ENCODE peak calls at places on chromosomes 3 and 15, in six cellular contexts. One of them, this sample, is unnamed.

GRCh38 chr3:106228271-106228670 is 359.5 kb upstream of the CBLB start:
- DNase-seq in gastrocnemius medialis: no peak
- DNase-seq in NB4: no peak
- DNase-seq in DND-41: peak
- DNase-seq in AG09309: no peak
- DNase-seq in GM23338: no peak
- DNase-seq in this sample: no peak

GRCh38 chr3:64399205-64399800 is 174.0 kb upstream of the PRICKLE2 start:
- DNase-seq in gastrocnemius medialis: no peak
- DNase-seq in GM23338: peak
- DNase-seq in AG09309: no peak
- DNase-seq in DND-41: no peak
- DNase-seq in NB4: peak
- DNase-seq in this sample: peak

GRCh38 chr3:16084887-16085286 is 89.6 kb upstream of the GALNT15 start:
- DNase-seq in gastrocnemius medialis: no peak
- DNase-seq in GM23338: no peak
- DNase-seq in DND-41: no peak
- DNase-seq in AG09309: no peak
- DNase-seq in NB4: no peak
- DNase-seq in this sample: no peak

GRCh38 chr3:127067116-127067910 is 84.4 kb downstream of the PLXNA1 start:
- DNase-seq in DND-41: no peak
- DNase-seq in GM23338: no peak
- DNase-seq in AG09309: no peak
- DNase-seq in gastrocnemius medialis: no peak
- DNase-seq in NB4: no peak
- DNase-seq in this sample: no peak

GRCh38 chr15:50119063-50119700 is at the start of gene ATP8B4:
- DNase-seq in DND-41: no peak
- DNase-seq in NB4: peak
- DNase-seq in GM23338: peak
- DNase-seq in gastrocnemius medialis: no peak
- DNase-seq in AG09309: no peak
- DNase-seq in this sample: peak

GRCh38 chr3:149435936-149436885 is 38.3 kb upstream of the TM4SF4 start:
- DNase-seq in gastrocnemius medialis: no peak
- DNase-seq in NB4: no peak
- DNase-seq in GM23338: peak
- DNase-seq in DND-41: no peak
- DNase-seq in AG09309: no peak
- DNase-seq in this sample: no peak

GRCh38 chr15:70094690-70095311 is 2.9 kb downstream of the TLE3 start:
- DNase-seq in DND-41: peak
- DNase-seq in gastrocnemius medialis: no peak
- DNase-seq in GM23338: no peak
- DNase-seq in AG09309: no peak
- DNase-seq in NB4: peak
- DNase-seq in this sample: no peak

GRCh38 chr3:108041253-108041652 is 49.6 kb downstream of the CD47 start:
- DNase-seq in DND-41: no peak
- DNase-seq in gastrocnemius medialis: no peak
- DNase-seq in NB4: no peak
- DNase-seq in GM23338: no peak
- DNase-seq in AG09309: no peak
- DNase-seq in this sample: no peak

GRCh38 chr3:112061152-112061551 is 25.0 kb upstream of the C3orf52 start:
- DNase-seq in AG09309: peak
- DNase-seq in gastrocnemius medialis: no peak
- DNase-seq in DND-41: no peak
- DNase-seq in NB4: no peak
- DNase-seq in GM23338: no peak
- DNase-seq in this sample: no peak

GRCh38 chr15:85704021-85704420 is 90.7 kb downstream of the KLHL25 start:
- DNase-seq in GM23338: no peak
- DNase-seq in AG09309: no peak
- DNase-seq in NB4: no peak
- DNase-seq in DND-41: no peak
- DNase-seq in gastrocnemius medialis: no peak
- DNase-seq in this sample: no peak
- H3K4me3 ChIP-seq in GM23338: no peak
- H3K4me3 ChIP-seq in AG09309: no peak
- H3K4me3 ChIP-seq in NB4: no peak
- H3K4me3 ChIP-seq in DND-41: no peak
- H3K4me3 ChIP-seq in gastrocnemius medialis: no peak
- H3K4me3 ChIP-seq in this sample: no peak

GRCh38 chr3:53846851-53847155 is 435 bp downstream of the IL17RB start:
- DNase-seq in NB4: no peak
- DNase-seq in DND-41: no peak
- DNase-seq in GM23338: no peak
- DNase-seq in AG09309: no peak
- DNase-seq in gastrocnemius medialis: no peak
- DNase-seq in this sample: no peak

GRCh38 chr3:53845103-53845880 is 927 bp downstream of the CHDH start:
- DNase-seq in GM23338: peak
- DNase-seq in gastrocnemius medialis: peak
- DNase-seq in DND-41: no peak
- DNase-seq in AG09309: no peak
- DNase-seq in NB4: no peak
- DNase-seq in this sample: no peak

GRCh38 chr3:53845881-53846133 is 412 bp downstream of the CHDH start:
- DNase-seq in DND-41: no peak
- DNase-seq in AG09309: no peak
- DNase-seq in gastrocnemius medialis: no peak
- DNase-seq in GM23338: no peak
- DNase-seq in NB4: no peak
- DNase-seq in this sample: no peak

GRCh38 chr3:53844262-53845102 is 1.7 kb downstream of the CHDH start:
- DNase-seq in gastrocnemius medialis: no peak
- DNase-seq in NB4: no peak
- DNase-seq in AG09309: no peak
- DNase-seq in DND-41: no peak
- DNase-seq in GM23338: no peak
- DNase-seq in this sample: no peak

DNA sequence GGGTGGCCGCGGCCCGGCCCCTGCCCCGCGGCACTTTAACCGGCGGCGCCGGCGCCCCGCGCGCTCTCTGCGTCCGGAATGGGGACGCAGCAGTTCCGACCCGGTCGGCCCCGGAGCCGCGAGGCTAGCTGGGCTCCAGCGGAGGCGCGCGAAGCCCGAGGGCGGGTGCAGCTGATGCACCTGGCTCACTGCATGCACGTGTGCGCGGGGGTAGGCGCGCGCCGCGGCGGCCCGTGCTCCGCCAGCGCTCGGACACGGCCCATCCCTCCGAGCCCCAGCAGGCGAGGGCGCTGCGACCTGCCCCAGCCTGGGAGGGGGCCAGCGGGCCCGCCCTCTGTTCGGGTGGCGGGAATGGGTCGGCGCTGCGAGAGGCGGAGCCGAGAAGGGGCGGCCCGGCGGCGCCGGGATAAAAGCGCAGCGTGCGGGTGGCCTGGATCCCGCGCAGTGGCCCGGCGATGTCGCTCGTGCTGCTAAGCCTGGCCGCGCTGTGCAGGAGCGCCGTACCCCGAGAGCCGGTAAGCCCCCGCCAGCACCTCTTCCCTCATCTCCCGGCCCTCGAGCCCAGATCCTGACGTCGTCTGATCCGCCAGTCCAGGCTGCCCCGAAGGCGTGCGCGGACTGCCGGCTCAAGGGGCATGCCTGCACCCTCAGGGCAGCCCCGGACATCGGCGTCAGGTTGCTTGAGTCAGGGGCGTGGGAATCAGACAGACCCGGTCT is at the start of the genes CHDH and IL17RB:
- DNase-seq in GM23338: peak
- DNase-seq in DND-41: no peak
- DNase-seq in gastrocnemius medialis: peak
- DNase-seq in AG09309: no peak
- DNase-seq in NB4: no peak
- DNase-seq in this sample: no peak
- H3K4me3 ChIP-seq in GM23338: peak
- H3K4me3 ChIP-seq in DND-41: no peak
- H3K4me3 ChIP-seq in gastrocnemius medialis: peak
- H3K4me3 ChIP-seq in AG09309: peak
- H3K4me3 ChIP-seq in NB4: no peak
- H3K4me3 ChIP-seq in this sample: peak

DNA sequence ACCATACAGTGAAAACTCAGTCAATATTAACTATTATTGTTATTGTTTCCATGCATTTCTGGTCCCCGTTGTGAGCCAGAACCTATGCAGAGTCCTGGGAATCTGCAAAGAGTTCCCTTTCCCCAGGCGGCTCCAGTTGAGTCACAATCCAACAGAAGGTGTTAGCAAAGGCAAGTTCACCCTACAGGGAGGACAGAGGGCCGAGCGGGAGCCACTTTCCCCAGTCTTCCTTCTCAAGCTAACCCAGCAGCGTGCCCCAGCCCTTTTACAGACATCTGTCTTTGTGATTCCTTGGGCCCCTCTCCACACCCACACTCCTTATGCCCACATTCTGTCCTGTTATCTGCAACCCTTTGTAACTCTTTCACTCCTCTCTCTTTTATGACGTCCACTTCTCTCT is 13.1 kb upstream of the LTF start:
- DNase-seq in GM23338: no peak
- DNase-seq in NB4: no peak
- DNase-seq in gastrocnemius medialis: no peak
- DNase-seq in DND-41: no peak
- DNase-seq in AG09309: no peak
- DNase-seq in this sample: no peak
- H3K4me3 ChIP-seq in GM23338: no peak
- H3K4me3 ChIP-seq in NB4: no peak
- H3K4me3 ChIP-seq in gastrocnemius medialis: no peak
- H3K4me3 ChIP-seq in DND-41: no peak
- H3K4me3 ChIP-seq in AG09309: no peak
- H3K4me3 ChIP-seq in this sample: no peak

GRCh38 chr15:68816158-68816557 is 4.5 kb downstream of the ANP32A start:
- DNase-seq in gastrocnemius medialis: no peak
- DNase-seq in AG09309: no peak
- DNase-seq in GM23338: no peak
- DNase-seq in DND-41: no peak
- DNase-seq in NB4: no peak
- DNase-seq in this sample: no peak

GRCh38 chr15:68812069-68812468 is 8.6 kb downstream of the ANP32A start:
- DNase-seq in NB4: no peak
- DNase-seq in AG09309: no peak
- DNase-seq in GM23338: no peak
- DNase-seq in gastrocnemius medialis: no peak
- DNase-seq in DND-41: no peak
- DNase-seq in this sample: peak

GRCh38 chr15:68814596-68814995 is 6.1 kb downstream of the ANP32A start:
- DNase-seq in NB4: no peak
- DNase-seq in AG09309: no peak
- DNase-seq in DND-41: no peak
- DNase-seq in gastrocnemius medialis: no peak
- DNase-seq in GM23338: no peak
- DNase-seq in this sample: no peak

GRCh38 chr15:68815598-68815997 is 5.1 kb downstream of the ANP32A start:
- DNase-seq in gastrocnemius medialis: peak
- DNase-seq in DND-41: no peak
- DNase-seq in AG09309: no peak
- DNase-seq in NB4: peak
- DNase-seq in GM23338: no peak
- DNase-seq in this sample: peak

DNA sequence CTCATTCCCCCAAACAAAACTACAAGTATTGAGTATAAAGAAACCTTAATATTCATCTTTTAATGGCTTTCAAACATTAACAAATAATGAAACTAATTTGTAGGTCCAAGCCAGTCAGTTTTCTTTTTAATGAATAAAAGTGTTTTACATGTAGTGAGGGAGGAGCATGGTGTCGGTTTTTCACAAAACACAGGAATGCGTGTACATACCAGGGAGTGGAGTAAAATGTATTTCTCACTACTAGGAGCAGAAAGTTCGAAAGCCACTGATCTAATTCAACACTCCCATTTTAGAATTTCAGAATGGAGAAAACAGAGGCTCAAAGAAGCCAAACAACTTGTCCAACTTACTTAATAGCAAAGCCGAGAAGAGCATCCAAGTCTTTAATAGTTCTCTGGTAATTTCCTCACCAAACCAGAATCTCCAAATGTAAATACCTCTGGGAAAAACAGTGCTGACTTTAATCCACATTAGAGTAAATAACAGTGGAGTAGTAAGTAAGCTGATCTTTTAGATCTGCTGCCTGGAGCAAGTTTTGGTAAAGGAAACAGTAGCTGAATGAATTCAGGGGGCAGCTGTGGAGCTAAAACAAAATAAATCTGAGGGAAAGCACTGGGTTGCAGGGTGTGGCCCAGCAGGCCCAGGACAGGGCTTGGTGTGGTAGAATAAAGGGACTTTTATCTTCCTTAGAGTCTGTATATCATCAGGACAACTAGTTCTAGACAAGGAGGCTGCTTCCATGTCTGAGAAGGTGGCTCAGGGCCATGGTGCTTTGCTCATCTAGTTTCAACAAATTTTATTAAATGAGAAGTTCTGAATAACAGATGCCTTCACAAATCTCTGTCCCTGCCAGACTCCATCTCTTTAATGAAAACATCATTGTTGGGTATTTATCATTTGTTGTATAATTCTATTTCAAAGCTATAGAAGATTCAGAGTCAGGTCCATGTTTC is 7.8 kb downstream of the ANP32A start:
- DNase-seq in DND-41: no peak
- DNase-seq in gastrocnemius medialis: no peak
- DNase-seq in NB4: no peak
- DNase-seq in GM23338: no peak
- DNase-seq in AG09309: no peak
- DNase-seq in this sample: no peak
- H3K4me3 ChIP-seq in DND-41: no peak
- H3K4me3 ChIP-seq in gastrocnemius medialis: no peak
- H3K4me3 ChIP-seq in NB4: no peak
- H3K4me3 ChIP-seq in GM23338: no peak
- H3K4me3 ChIP-seq in AG09309: no peak
- H3K4me3 ChIP-seq in this sample: no peak

GRCh38 chr3:184678317-184679055 is 33.4 kb downstream of the MAGEF1 start:
- DNase-seq in gastrocnemius medialis: no peak
- DNase-seq in DND-41: no peak
- DNase-seq in AG09309: no peak
- DNase-seq in NB4: no peak
- DNase-seq in GM23338: no peak
- DNase-seq in this sample: no peak
- H3K4me3 ChIP-seq in gastrocnemius medialis: no peak
- H3K4me3 ChIP-seq in DND-41: no peak
- H3K4me3 ChIP-seq in AG09309: no peak
- H3K4me3 ChIP-seq in NB4: no peak
- H3K4me3 ChIP-seq in GM23338: peak
- H3K4me3 ChIP-seq in this sample: no peak

GRCh38 chr3:119290613-119291012 is 3.6 kb upstream of the ARHGAP31 start:
- DNase-seq in AG09309: no peak
- DNase-seq in DND-41: no peak
- DNase-seq in gastrocnemius medialis: no peak
- DNase-seq in NB4: no peak
- DNase-seq in GM23338: no peak
- DNase-seq in this sample: no peak
- H3K4me3 ChIP-seq in AG09309: no peak
- H3K4me3 ChIP-seq in DND-41: no peak
- H3K4me3 ChIP-seq in gastrocnemius medialis: no peak
- H3K4me3 ChIP-seq in NB4: no peak
- H3K4me3 ChIP-seq in GM23338: no peak
- H3K4me3 ChIP-seq in this sample: no peak

GRCh38 chr3:69409831-69410230 is 23.9 kb upstream of the FRMD4B start:
- DNase-seq in DND-41: no peak
- DNase-seq in NB4: no peak
- DNase-seq in gastrocnemius medialis: no peak
- DNase-seq in AG09309: no peak
- DNase-seq in GM23338: no peak
- DNase-seq in this sample: no peak
- H3K4me3 ChIP-seq in DND-41: no peak
- H3K4me3 ChIP-seq in NB4: no peak
- H3K4me3 ChIP-seq in gastrocnemius medialis: no peak
- H3K4me3 ChIP-seq in AG09309: no peak
- H3K4me3 ChIP-seq in GM23338: no peak
- H3K4me3 ChIP-seq in this sample: no peak